ENCODE peak calls at places on chromosome 16, in nine cellular contexts. U, J, Z, G, W, I, R, K and A are unnamed samples.
A peak's percentile ranks its signal among the peaks of the same experiment; 100 is the strongest.

GRCh38 chr16:52435573-52435972 is 111.4 kb downstream of the TOX3 start:
- DNase-seq in U (peak; percentile 61), J (no peak), Z (no peak), G (no peak), W (no peak), I (no peak), R (no peak), K (no peak), A (no peak)

GRCh38 chr16:28494141-28494851 is at the start of gene APOBR:
- DNase-seq in U (peak; percentile 88), J (peak; percentile 56), Z (no peak), G (peak; percentile 95), W (peak; percentile 96), I (peak; percentile 60), R (no peak), K (no peak), A (no peak)

GRCh38 chr16:533391-534088 is 6.0 kb downstream of the CAPN15 start:
- DNase-seq in U (no peak), J (no peak), Z (no peak), G (no peak), W (no peak), I (peak; percentile 57), R (no peak), K (no peak), A (no peak)

GRCh38 chr16:81738831-81739496 is 40.1 kb upstream of the PLCG2 start:
- DNase-seq in U (peak; percentile 93), J (peak; percentile 70), Z (no peak), G (no peak), W (no peak), I (peak; percentile 51), R (no peak), K (no peak), A (no peak)

GRCh38 chr16:64969221-64969620 is 152.6 kb downstream of the CDH11 start:
- DNase-seq in U (no peak), J (no peak), Z (no peak), G (no peak), W (no peak), I (no peak), R (no peak), K (peak; percentile 47), A (no peak)

GRCh38 chr16:56262879-56263245 is 71.6 kb downstream of the GNAO1 start:
- DNase-seq in U (no peak), J (no peak), Z (no peak), G (no peak), W (peak; percentile 7), I (no peak), R (no peak), K (no peak), A (no peak)

GRCh38 chr16:67847064-67847861 is at the start of gene CENPT:
- DNase-seq in U (peak; percentile 77), J (peak; percentile 52), Z (peak; percentile 64), G (no peak), W (peak; percentile 72), I (peak; percentile 44), R (no peak), K (peak; percentile 87), A (no peak)

GRCh38 chr16:11177578-11178130 is 78.3 kb downstream of the SOCS1 start:
- DNase-seq in U (no peak), J (no peak), Z (no peak), G (no peak), W (no peak), I (no peak), R (no peak), K (no peak), A (no peak)

GRCh38 chr16:88026964-88027938 is 76.0 kb downstream of the BANP start:
- DNase-seq in U (no peak), J (no peak), Z (no peak), G (no peak), W (no peak), I (no peak), R (peak; percentile 11), K (no peak), A (no peak)

GRCh38 chr16:346587-346986 is 5.9 kb downstream of the AXIN1 start:
- DNase-seq in U (no peak), J (no peak), Z (no peak), G (no peak), W (no peak), I (no peak), R (no peak), K (no peak), A (no peak)

GRCh38 chr16:57961538-57961937 is 9.4 kb downstream of the CNGB1 start:
- DNase-seq in U (no peak), J (no peak), Z (no peak), G (no peak), W (no peak), I (no peak), R (no peak), K (no peak), A (no peak)

GRCh38 chr16:17023606-17024005 is 447.2 kb downstream of the XYLT1 start:
- DNase-seq in U (no peak), J (no peak), Z (no peak), G (no peak), W (no peak), I (no peak), R (no peak), K (no peak), A (no peak)

GRCh38 chr16:83402969-83403368 is 404.8 kb upstream of the HSBP1 start:
- DNase-seq in U (no peak), J (no peak), Z (no peak), G (no peak), W (no peak), I (no peak), R (no peak), K (peak; percentile 73), A (no peak)

GRCh38 chr16:69179255-69180010 is 7.5 kb upstream of the SNTB2 start:
- DNase-seq in U (no peak), J (peak; percentile 81), Z (peak; percentile 58), G (no peak), W (no peak), I (peak; percentile 95), R (peak; percentile 79), K (peak; percentile 89), A (no peak)

GRCh38 chr16:68364601-68364998 is 53.8 kb downstream of the PRMT7 start:
- DNase-seq in U (no peak), J (no peak), Z (no peak), G (no peak), W (no peak), I (no peak), R (no peak), K (peak; percentile 23), A (no peak)

GRCh38 chr16:85227924-85228462 is 115.7 kb upstream of the CIBAR2 start:
- DNase-seq in U (no peak), J (no peak), Z (no peak), G (no peak), W (no peak), I (no peak), R (peak; percentile 61), K (peak; percentile 93), A (no peak)

GRCh38 chr16:7518158-7518557 is 185.5 kb downstream of the RBFOX1 start:
- DNase-seq in U (no peak), J (no peak), Z (no peak), G (no peak), W (no peak), I (no peak), R (no peak), K (no peak), A (no peak)

GRCh38 chr16:30858829-30859423 is 35.0 kb downstream of the BCL7C start:
- DNase-seq in U (no peak), J (no peak), Z (no peak), G (no peak), W (no peak), I (no peak), R (no peak), K (no peak), A (no peak)

GRCh38 chr16:81647527-81647926 is 131.6 kb upstream of the PLCG2 start:
- DNase-seq in U (no peak), J (no peak), Z (no peak), G (no peak), W (no peak), I (peak; percentile 58), R (no peak), K (peak; percentile 90), A (peak; percentile 54)

GRCh38 chr16:2968738-2969544 is at the start of gene PAQR4:
- DNase-seq in U (peak; percentile 94), J (peak; percentile 90), Z (peak; percentile 95), G (peak; percentile 70), W (peak; percentile 87), I (peak; percentile 81), R (peak; percentile 77), K (peak; percentile 95), A (peak; percentile 87)
- H3K4me1 ChIP-seq in U (peaks cover 57% of the 10 kb centered on the region), J (peaks cover 21% of the 10 kb centered on the region), Z (peaks cover 5% of the 10 kb centered on the region), G (peaks cover 19% of the 10 kb centered on the region), W (peaks cover 62% of the 10 kb centered on the region), I (peaks cover 17% of the 10 kb centered on the region), R (no peaks in the 10 kb centered on the region), K (no peaks in the 10 kb centered on the region), A (peaks cover 24% of the 10 kb centered on the region)

GRCh38 chr16:20410153-20410723 is 904 bp downstream of the ACSM5 start:
- DNase-seq in U (no peak), J (no peak), Z (no peak), G (no peak), W (peak; percentile 7), I (no peak), R (no peak), K (no peak), A (no peak)
- H3K4me3 ChIP-seq in U (no peak overlapping the region), J (no peak overlapping the region), Z (no peak overlapping the region), G (no peak overlapping the region), W (no peak overlapping the region), I (no peak overlapping the region), R (no peak overlapping the region), K (no peak overlapping the region), A (no peak overlapping the region)

GRCh38 chr16:89337965-89338364 is 120.5 kb downstream of the ZNF778 start:
- DNase-seq in U (no peak), J (no peak), Z (no peak), G (no peak), W (no peak), I (no peak), R (no peak), K (no peak), A (no peak)
- H3K4me1 ChIP-seq in U (peaks cover 59% of the 10 kb centered on the region), J (peaks cover 37% of the 10 kb centered on the region), Z (peaks cover 17% of the 10 kb centered on the region), G (peaks cover 28% of the 10 kb centered on the region), W (peaks cover 71% of the 10 kb centered on the region), I (peaks cover 10% of the 10 kb centered on the region), R (peaks cover 10% of the 10 kb centered on the region), K (peaks cover 12% of the 10 kb centered on the region), A (peaks cover 23% of the 10 kb centered on the region)

GRCh38 chr16:49559242-49559641 is 185.6 kb downstream of the C16orf78 start:
- DNase-seq in U (no peak), J (no peak), Z (no peak), G (no peak), W (no peak), I (no peak), R (no peak), K (no peak), A (no peak)

GRCh38 chr16:49557070-49557446 is 183.5 kb downstream of the C16orf78 start:
- DNase-seq in U (no peak), J (no peak), Z (no peak), G (no peak), W (no peak), I (no peak), R (no peak), K (no peak), A (peak; percentile 67)

GRCh38 chr16:49558451-49558850 is 184.8 kb downstream of the C16orf78 start:
- DNase-seq in U (no peak), J (no peak), Z (no peak), G (no peak), W (no peak), I (no peak), R (no peak), K (no peak), A (no peak)

GRCh38 chr16:49560018-49560830 is 186.6 kb downstream of the C16orf78 start:
- DNase-seq in U (no peak), J (no peak), Z (no peak), G (no peak), W (no peak), I (no peak), R (peak; percentile 41), K (no peak), A (no peak)

GRCh38 chr16:49556252-49557069 is 182.9 kb downstream of the C16orf78 start:
- DNase-seq in U (peak; percentile 63), J (no peak), Z (no peak), G (no peak), W (no peak), I (no peak), R (no peak), K (peak; percentile 33), A (peak; percentile 57)
- H3K4me3 ChIP-seq in U (no peak overlapping the region), J (no peak overlapping the region), Z (no peak overlapping the region), G (no peak overlapping the region), W (no peak overlapping the region), I (no peak overlapping the region), R (no peak overlapping the region), K (no peak overlapping the region), A (no peak overlapping the region)